ENCODE peak calls at places on chromosomes 13 and 19, in six cellular contexts. D is kidney epithelial cell, J is epithelial cell of esophagus, H is GM23248, R is fibroblast of pulmonary artery, I is ascending aorta. Y is an unnamed sample.

GRCh38 chr13:93224545-93224944 is 2.1 kb upstream of the GPC6 start:
- DNase-seq in D (no peak), J (no peak), H (peak; percentile 6), R (peak; percentile 35), I (no peak), Y (no peak)

GRCh38 chr13:42305503-42305902 is 33.6 kb downstream of the AKAP11 start:
- DNase-seq in D (no peak), J (peak; percentile 41), H (no peak), R (no peak), I (no peak), Y (no peak)

GRCh38 chr13:50320297-50320862 is 305.1 kb downstream of the KCNRG start:
- DNase-seq in D (peak; percentile 47), J (peak; percentile 55), H (peak; percentile 53), R (peak; percentile 48), I (no peak), Y (peak; percentile 55)

GRCh38 chr13:74133657-74134201 is 475 bp downstream of the KLF12 start:
- DNase-seq in D (peak; percentile 73), J (peak; percentile 65), H (peak; percentile 93), R (peak; percentile 96), I (peak; percentile 93), Y (no peak)

GRCh38 chr13:95099541-95099940 is 201.7 kb downstream of the ABCC4 start:
- DNase-seq in D (peak; percentile 16), J (peak; percentile 94), H (no peak), R (peak; percentile 60), I (no peak), Y (no peak)

GRCh38 chr19:45757696-45758095 is 11.4 kb downstream of the SIX5 start:
- DNase-seq in D (no peak), J (peak; percentile 43), H (no peak), R (no peak), I (no peak), Y (no peak)

GRCh38 chr13:40192516-40193257 is 473.8 kb downstream of the FOXO1 start:
- DNase-seq in D (no peak), J (no peak), H (peak; percentile 66), R (no peak), I (peak; percentile 71), Y (no peak)

GRCh38 chr19:29708553-29709439 is 6.3 kb downstream of the C19orf12 start:
- DNase-seq in D (no peak), J (no peak), H (no peak), R (peak; percentile 4), I (no peak), Y (peak; percentile 64)

GRCh38 chr19:16575861-16576689 is 3.9 kb upstream of the SLC35E1 start:
- DNase-seq in D (no peak), J (no peak), H (no peak), R (no peak), I (no peak), Y (no peak)

GRCh38 chr13:110616103-110617101 is 1.1 kb downstream of the NAXD start:
- DNase-seq in D (no peak), J (peak; percentile 82), H (peak; percentile 94), R (peak; percentile 38), I (peak; percentile 72), Y (no peak)

GRCh38 chr13:110618780-110619179 is 3.4 kb downstream of the NAXD start:
- DNase-seq in D (no peak), J (no peak), H (no peak), R (no peak), I (no peak), Y (no peak)

GRCh38 chr13:110618167-110618566 is 2.8 kb downstream of the NAXD start:
- DNase-seq in D (no peak), J (no peak), H (no peak), R (no peak), I (no peak), Y (no peak)

GRCh38 chr13:110615322-110616102 is at the start of gene NAXD:
- DNase-seq in D (peak; percentile 74), J (peak; percentile 91), H (peak; percentile 95), R (peak; percentile 96), I (peak; percentile 96), Y (peak; percentile 56)

GRCh38 chr13:110617326-110618072 is 2.2 kb downstream of the NAXD start:
- DNase-seq in D (no peak), J (peak; percentile 66), H (peak; percentile 76), R (peak; percentile 84), I (no peak), Y (peak; percentile 47)
- H3K4me3 ChIP-seq in D (no peak overlapping the region), J (peak overlapping the region; percentile 11), H (peak overlapping the region; percentile 81), R (peak overlapping the region; percentile 65), I (no peak overlapping the region), Y (peak overlapping the region; percentile 87)

GRCh38 chr13:19961924-19962323 is 3.4 kb downstream of the ZMYM2 start:
- DNase-seq in D (no peak), J (no peak), H (no peak), R (no peak), I (no peak), Y (no peak)
- H3K4me3 ChIP-seq in D (no peak overlapping the region), J (peak overlapping the region; percentile 2), H (peak overlapping the region; percentile 78), R (peak overlapping the region; percentile 67), I (no peak overlapping the region), Y (peak overlapping the region; percentile 80)

DNA sequence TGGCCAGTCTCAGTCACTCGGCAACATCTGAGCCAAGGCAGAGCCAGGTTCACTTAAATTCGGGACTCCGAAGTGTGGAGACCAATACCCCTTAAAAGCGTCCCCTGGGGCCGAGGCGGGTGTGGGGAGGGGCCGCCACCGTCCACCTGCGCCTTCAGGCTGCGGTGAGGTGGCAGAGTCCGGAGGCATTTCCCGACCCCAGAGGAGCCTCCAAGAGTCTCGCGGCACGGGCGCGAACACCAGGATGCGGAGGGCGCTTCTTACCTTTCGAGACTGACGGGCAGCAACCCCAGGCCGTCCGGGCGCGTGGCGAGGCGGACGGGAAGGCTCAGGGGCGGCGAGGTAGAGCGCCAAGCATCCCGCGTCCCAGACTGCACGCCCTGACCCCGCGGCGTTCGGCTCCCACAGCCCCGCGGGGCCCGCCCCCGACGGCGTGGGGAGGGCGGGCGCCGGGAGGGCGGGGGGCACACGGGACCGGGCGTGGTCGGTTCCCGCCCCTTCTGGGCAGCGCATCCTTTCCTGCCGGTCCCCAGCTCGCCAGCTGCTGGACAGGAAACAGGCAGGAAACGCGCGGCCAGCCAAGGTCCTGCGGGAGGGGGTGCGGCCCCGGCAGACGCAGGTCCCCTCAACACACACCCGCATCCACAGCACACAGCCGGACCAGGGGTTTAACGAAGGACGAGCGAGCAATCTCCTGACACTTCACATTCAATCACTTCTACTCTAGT is at the start of gene THSD1:
- DNase-seq in D (no peak), J (peak; percentile 52), H (peak; percentile 73), R (peak; percentile 44), I (peak; percentile 77), Y (no peak)
- H3K4me3 ChIP-seq in D (peak within 1 kb of the TSS; percentile 73), J (peak within 1 kb of the TSS; percentile 82), H (peak within 1 kb of the TSS; percentile 82), R (peak within 1 kb of the TSS; percentile 71), I (peak within 1 kb of the TSS; percentile 67), Y (peak within 1 kb of the TSS; percentile 73)

GRCh38 chr19:48514123-48514458 is 2.5 kb upstream of the LMTK3 start:
- DNase-seq in D (no peak), J (no peak), H (no peak), R (no peak), I (no peak), Y (no peak)
- H3K4me3 ChIP-seq in D (no peak overlapping the region), J (no peak overlapping the region), H (peak overlapping the region; percentile 75), R (no peak overlapping the region), I (peak overlapping the region; percentile 64), Y (no peak overlapping the region)

GRCh38 chr13:113653264-113654174 is 4.5 kb downstream of the ATP4B start:
- DNase-seq in D (no peak), J (no peak), H (no peak), R (no peak), I (peak; percentile 48), Y (no peak)
- H3K4me3 ChIP-seq in D (no peak overlapping the region), J (no peak overlapping the region), H (no peak overlapping the region), R (no peak overlapping the region), I (no peak overlapping the region), Y (no peak overlapping the region)

GRCh38 chr19:34405892-34406660 is 1.9 kb downstream of the PDCD2L start:
- DNase-seq in D (no peak), J (no peak), H (no peak), R (no peak), I (no peak), Y (no peak)
- H3K4me3 ChIP-seq in D (no peak overlapping the region), J (no peak overlapping the region), H (no peak overlapping the region), R (no peak overlapping the region), I (no peak overlapping the region), Y (no peak overlapping the region)

Y was measured in epithelial cell of proximal tubule.